ENCODE peak calls at places on chromosome 15, in six cellular contexts. One of them, this sample, is unnamed.

GRCh38 chr15:31473384-31474058 is 146.9 kb downstream of the KLF13 start:
- DNase-seq in epithelial cell of esophagus: no peak
- DNase-seq in cardiac fibroblast: no peak
- DNase-seq in colonic mucosa: no peak
- DNase-seq in IMR-90: no peak
- DNase-seq in mammary epithelial cell: no peak
- DNase-seq in this sample: no peak

GRCh38 chr15:86623236-86623635 is 543.6 kb downstream of the AGBL1 start:
- DNase-seq in epithelial cell of esophagus: no peak
- DNase-seq in IMR-90: no peak
- DNase-seq in colonic mucosa: no peak
- DNase-seq in mammary epithelial cell: no peak
- DNase-seq in cardiac fibroblast: no peak
- DNase-seq in this sample: no peak

GRCh38 chr15:39427705-39428104 is 153.2 kb upstream of the THBS1 start:
- DNase-seq in cardiac fibroblast: no peak
- DNase-seq in colonic mucosa: no peak
- DNase-seq in IMR-90: no peak
- DNase-seq in mammary epithelial cell: no peak
- DNase-seq in epithelial cell of esophagus: no peak
- DNase-seq in this sample: no peak

GRCh38 chr15:72222433-72222832 is 8.6 kb downstream of the PKM start:
- DNase-seq in mammary epithelial cell: peak
- DNase-seq in epithelial cell of esophagus: peak
- DNase-seq in cardiac fibroblast: peak
- DNase-seq in colonic mucosa: no peak
- DNase-seq in IMR-90: no peak
- DNase-seq in this sample: no peak

GRCh38 chr15:48866141-48866563 is 11.8 kb upstream of the EID1 start:
- DNase-seq in epithelial cell of esophagus: no peak
- DNase-seq in colonic mucosa: no peak
- DNase-seq in IMR-90: peak
- DNase-seq in mammary epithelial cell: no peak
- DNase-seq in cardiac fibroblast: peak
- DNase-seq in this sample: peak

GRCh38 chr15:52252781-52253180 is 42.8 kb downstream of the MYO5C start:
- DNase-seq in colonic mucosa: no peak
- DNase-seq in cardiac fibroblast: peak
- DNase-seq in mammary epithelial cell: peak
- DNase-seq in IMR-90: peak
- DNase-seq in epithelial cell of esophagus: peak
- DNase-seq in this sample: peak

GRCh38 chr15:93241696-93242585 is 152.9 kb upstream of the RGMA start:
- DNase-seq in IMR-90: no peak
- DNase-seq in colonic mucosa: no peak
- DNase-seq in cardiac fibroblast: no peak
- DNase-seq in mammary epithelial cell: no peak
- DNase-seq in epithelial cell of esophagus: no peak
- DNase-seq in this sample: no peak

GRCh38 chr15:40241305-40242215 is 2.7 kb downstream of the PAK6 start:
- DNase-seq in mammary epithelial cell: no peak
- DNase-seq in colonic mucosa: no peak
- DNase-seq in cardiac fibroblast: no peak
- DNase-seq in IMR-90: no peak
- DNase-seq in epithelial cell of esophagus: no peak
- DNase-seq in this sample: no peak

GRCh38 chr15:99435138-99435695 is 130.6 kb upstream of the MEF2A start:
- DNase-seq in colonic mucosa: peak
- DNase-seq in cardiac fibroblast: no peak
- DNase-seq in mammary epithelial cell: peak
- DNase-seq in IMR-90: no peak
- DNase-seq in epithelial cell of esophagus: peak
- DNase-seq in this sample: no peak

GRCh38 chr15:43519207-43519606 is 1.8 kb downstream of the MAP1A start:
- DNase-seq in mammary epithelial cell: no peak
- DNase-seq in epithelial cell of esophagus: no peak
- DNase-seq in IMR-90: no peak
- DNase-seq in cardiac fibroblast: no peak
- DNase-seq in colonic mucosa: no peak
- DNase-seq in this sample: no peak

GRCh38 chr15:77004189-77004588 is 9.3 kb downstream of the PSTPIP1 start:
- DNase-seq in IMR-90: no peak
- DNase-seq in epithelial cell of esophagus: no peak
- DNase-seq in cardiac fibroblast: no peak
- DNase-seq in colonic mucosa: no peak
- DNase-seq in mammary epithelial cell: no peak
- DNase-seq in this sample: no peak

GRCh38 chr15:50676799-50677483 is 9.7 kb downstream of the TRPM7 start:
- DNase-seq in colonic mucosa: no peak
- DNase-seq in mammary epithelial cell: peak
- DNase-seq in epithelial cell of esophagus: peak
- DNase-seq in cardiac fibroblast: peak
- DNase-seq in IMR-90: peak
- DNase-seq in this sample: peak

GRCh38 chr15:62606376-62607164 is 436.0 kb upstream of the TPM1 start:
- DNase-seq in mammary epithelial cell: peak
- DNase-seq in epithelial cell of esophagus: peak
- DNase-seq in cardiac fibroblast: peak
- DNase-seq in colonic mucosa: no peak
- DNase-seq in IMR-90: peak
- DNase-seq in this sample: peak

GRCh38 chr15:78991476-78991875 is 46.6 kb upstream of the CTSH start:
- DNase-seq in cardiac fibroblast: no peak
- DNase-seq in IMR-90: peak
- DNase-seq in mammary epithelial cell: no peak
- DNase-seq in colonic mucosa: no peak
- DNase-seq in epithelial cell of esophagus: no peak
- DNase-seq in this sample: peak

GRCh38 chr15:93980149-93980911 is 251.0 kb upstream of the MCTP2 start:
- DNase-seq in epithelial cell of esophagus: no peak
- DNase-seq in cardiac fibroblast: no peak
- DNase-seq in colonic mucosa: no peak
- DNase-seq in IMR-90: no peak
- DNase-seq in mammary epithelial cell: no peak
- DNase-seq in this sample: no peak

GRCh38 chr15:37764733-37765191 is 169.7 kb upstream of the TMCO5A start:
- DNase-seq in mammary epithelial cell: peak
- DNase-seq in IMR-90: peak
- DNase-seq in epithelial cell of esophagus: peak
- DNase-seq in colonic mucosa: peak
- DNase-seq in cardiac fibroblast: peak
- DNase-seq in this sample: peak

GRCh38 chr15:77753238-77753873 is 120.6 kb upstream of the LINGO1 start:
- DNase-seq in epithelial cell of esophagus: peak
- DNase-seq in IMR-90: peak
- DNase-seq in cardiac fibroblast: peak
- DNase-seq in colonic mucosa: no peak
- DNase-seq in mammary epithelial cell: peak
- DNase-seq in this sample: peak

GRCh38 chr15:31049682-31050606 is 51.6 kb downstream of the TRPM1 start:
- DNase-seq in mammary epithelial cell: no peak
- DNase-seq in cardiac fibroblast: no peak
- DNase-seq in colonic mucosa: no peak
- DNase-seq in IMR-90: no peak
- DNase-seq in epithelial cell of esophagus: no peak
- DNase-seq in this sample: no peak

GRCh38 chr15:55993111-55993803 is at the start of gene NEDD4:
- DNase-seq in epithelial cell of esophagus: peak
- DNase-seq in colonic mucosa: peak
- DNase-seq in IMR-90: peak
- DNase-seq in cardiac fibroblast: peak
- DNase-seq in mammary epithelial cell: peak
- DNase-seq in this sample: peak
- TF ChIP-seq CTCF in epithelial cell of esophagus: peak
- TF ChIP-seq CTCF in colonic mucosa: peak
- TF ChIP-seq CTCF in IMR-90: peak
- TF ChIP-seq CTCF in cardiac fibroblast: peak
- TF ChIP-seq CTCF in mammary epithelial cell: peak
- TF ChIP-seq CTCF in this sample: peak

DNA sequence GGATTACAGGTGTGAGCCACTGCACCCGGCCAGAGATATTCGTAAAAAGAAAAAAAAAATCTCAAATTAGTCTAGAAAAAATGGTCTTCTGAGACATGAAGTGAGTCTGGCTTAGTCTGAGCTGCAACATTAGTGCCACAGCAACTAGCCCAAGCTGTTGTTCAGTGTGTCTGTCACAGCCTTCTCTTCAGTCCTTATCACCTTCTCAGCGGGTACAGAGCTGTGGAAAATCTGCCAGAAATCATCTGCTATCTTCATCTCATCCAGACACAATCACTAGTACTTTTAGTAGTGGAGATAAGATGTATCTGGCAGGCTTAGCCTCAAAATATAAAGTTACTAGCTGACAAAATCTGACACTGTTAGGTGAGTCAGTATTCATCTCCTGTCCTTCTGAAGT is 120.6 kb upstream of the CGNL1 start:
- DNase-seq in epithelial cell of esophagus: no peak
- DNase-seq in colonic mucosa: no peak
- DNase-seq in IMR-90: no peak
- DNase-seq in cardiac fibroblast: no peak
- DNase-seq in mammary epithelial cell: no peak
- DNase-seq in this sample: no peak
- TF ChIP-seq CTCF in epithelial cell of esophagus: no peak
- TF ChIP-seq CTCF in colonic mucosa: no peak
- TF ChIP-seq CTCF in IMR-90: no peak
- TF ChIP-seq CTCF in cardiac fibroblast: no peak
- TF ChIP-seq CTCF in mammary epithelial cell: no peak
- TF ChIP-seq CTCF in this sample: no peak

DNA sequence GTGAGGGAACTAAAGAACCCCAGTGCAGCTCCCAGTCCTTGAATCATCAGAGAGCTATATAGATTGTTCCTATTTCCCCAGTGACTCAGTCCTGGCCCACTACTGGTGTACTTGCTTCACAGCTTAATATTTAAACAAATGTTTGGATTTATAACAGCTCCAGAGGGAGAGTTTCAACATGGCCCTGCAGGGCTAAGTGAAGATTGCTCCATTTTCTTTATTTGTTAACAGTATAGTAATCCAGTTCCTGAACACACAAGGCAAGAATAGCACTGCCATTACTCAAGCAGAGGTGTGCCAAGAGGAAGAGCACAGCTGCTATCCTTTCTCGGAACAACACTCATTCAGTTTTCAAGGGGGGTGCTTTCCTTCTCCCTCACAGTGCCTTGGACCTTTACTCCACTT is 6.5 kb downstream of the SQOR start:
- DNase-seq in colonic mucosa: peak
- DNase-seq in cardiac fibroblast: peak
- DNase-seq in IMR-90: peak
- DNase-seq in epithelial cell of esophagus: peak
- DNase-seq in mammary epithelial cell: peak
- DNase-seq in this sample: peak
- TF ChIP-seq CTCF in colonic mucosa: no peak
- TF ChIP-seq CTCF in cardiac fibroblast: peak
- TF ChIP-seq CTCF in IMR-90: peak
- TF ChIP-seq CTCF in epithelial cell of esophagus: peak
- TF ChIP-seq CTCF in mammary epithelial cell: no peak
- TF ChIP-seq CTCF in this sample: peak

DNA sequence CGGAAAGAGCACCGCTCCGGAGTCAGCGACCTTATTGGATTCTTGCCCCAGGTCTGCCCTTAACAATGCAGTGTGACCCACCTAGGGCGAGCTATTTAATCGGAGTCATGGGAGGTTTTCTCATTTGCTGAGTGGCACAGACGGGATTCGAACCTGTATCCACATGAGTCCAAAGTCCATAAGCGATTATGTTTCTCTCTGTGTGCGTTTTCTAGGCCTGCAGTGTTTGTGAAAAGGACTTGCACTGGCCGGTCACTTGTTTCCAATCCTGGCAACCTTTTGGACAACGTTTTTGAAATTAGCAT is 686 bp upstream of the HDGFL3 start:
- DNase-seq in colonic mucosa: no peak
- DNase-seq in mammary epithelial cell: no peak
- DNase-seq in cardiac fibroblast: peak
- DNase-seq in IMR-90: no peak
- DNase-seq in epithelial cell of esophagus: no peak
- DNase-seq in this sample: no peak
- TF ChIP-seq CTCF in colonic mucosa: no peak
- TF ChIP-seq CTCF in mammary epithelial cell: no peak
- TF ChIP-seq CTCF in cardiac fibroblast: no peak
- TF ChIP-seq CTCF in IMR-90: no peak
- TF ChIP-seq CTCF in epithelial cell of esophagus: no peak
- TF ChIP-seq CTCF in this sample: no peak